ENCODE peak calls at places on chromosomes 6 and 20, in eight cellular contexts. C, E, R, J, K, L, D and Y are unnamed samples.

GRCh38 chr20:63471719-63472158 is 716 bp downstream of the KCNQ2 start:
- DNase-seq in J (no peak), K (no peak), R (no peak), D (no peak), E (no peak), L (no peak), C (no peak), Y (peak; percentile 67)

GRCh38 chr6:114284281-114284680 is 58.5 kb downstream of the HS3ST5 start:
- DNase-seq in C (no peak), R (peak; percentile 18), L (no peak), D (no peak), E (peak; percentile 17), J (no peak), K (no peak), Y (no peak)

GRCh38 chr6:144325232-144325631 is 40.1 kb downstream of the UTRN start:
- DNase-seq in K (no peak), L (no peak), J (no peak), D (no peak), C (no peak), R (no peak), E (no peak), Y (no peak)

GRCh38 chr6:33634203-33634727 is 13.1 kb downstream of the ITPR3 start:
- DNase-seq in E (no peak), C (no peak), J (no peak), D (no peak), R (no peak), K (no peak), L (no peak), Y (no peak)

GRCh38 chr6:161079566-161080262 is 88.1 kb downstream of the MAP3K4 start:
- DNase-seq in E (peak; percentile 55), J (no peak), C (no peak), L (no peak), R (peak; percentile 64), D (peak; percentile 88), K (no peak), Y (no peak)

GRCh38 chr20:58695084-58695722 is 2.6 kb downstream of the NPEPL1 start:
- DNase-seq in K (no peak), J (no peak), C (no peak), R (no peak), D (no peak), L (no peak), E (no peak), Y (no peak)

GRCh38 chr20:10963717-10964266 is 290.0 kb upstream of the JAG1 start:
- DNase-seq in C (no peak), K (no peak), J (no peak), L (no peak), E (peak; percentile 79), R (peak; percentile 71), D (no peak), Y (no peak)

GRCh38 chr20:62926229-62927127 is at the start of gene DIDO1:
- DNase-seq in J (peak; percentile 97), L (peak; percentile 69), R (peak; percentile 89), C (peak; percentile 88), D (peak; percentile 77), K (peak; percentile 98), E (peak; percentile 90), Y (peak; percentile 91)

GRCh38 chr6:56864171-56864616 is 90.7 kb upstream of the BEND6 start:
- DNase-seq in R (no peak), C (no peak), J (no peak), E (no peak), K (no peak), D (peak; percentile 85), L (no peak), Y (no peak)

GRCh38 chr20:1166963-1167720 is 17.6 kb downstream of the TMEM74B start:
- DNase-seq in R (no peak), L (no peak), D (no peak), E (no peak), J (no peak), C (no peak), K (no peak), Y (no peak)

DNA sequence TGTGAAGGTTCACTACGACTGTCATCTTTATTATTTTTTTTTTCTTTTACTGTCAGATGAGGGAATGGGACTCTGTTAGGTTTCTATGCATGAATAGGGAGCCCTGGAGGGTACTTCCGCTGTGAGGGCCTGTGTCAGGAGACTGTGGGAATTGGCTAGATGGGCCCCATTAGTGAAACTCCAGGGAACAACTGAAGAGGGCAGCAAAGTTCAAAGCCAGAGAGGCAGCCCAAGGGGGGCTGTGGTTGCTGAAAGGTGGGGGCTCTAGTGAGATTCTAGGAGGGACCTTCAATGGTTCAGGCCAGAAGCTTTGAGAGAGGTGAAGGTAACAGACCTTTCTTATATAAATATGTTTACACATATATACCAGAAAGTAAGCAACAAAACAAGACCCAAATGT is 13.2 kb upstream of the EPB41L1 start:
- DNase-seq in E (no peak), K (no peak), C (no peak), L (no peak), D (no peak), J (no peak), R (no peak), Y (no peak)
- TF ChIP-seq CTCF in E (no peak), K (no peak), C (peak; percentile 8), L (peak; percentile 19), D (peak; percentile 3), J (no peak), R (no peak), Y (no peak)

DNA sequence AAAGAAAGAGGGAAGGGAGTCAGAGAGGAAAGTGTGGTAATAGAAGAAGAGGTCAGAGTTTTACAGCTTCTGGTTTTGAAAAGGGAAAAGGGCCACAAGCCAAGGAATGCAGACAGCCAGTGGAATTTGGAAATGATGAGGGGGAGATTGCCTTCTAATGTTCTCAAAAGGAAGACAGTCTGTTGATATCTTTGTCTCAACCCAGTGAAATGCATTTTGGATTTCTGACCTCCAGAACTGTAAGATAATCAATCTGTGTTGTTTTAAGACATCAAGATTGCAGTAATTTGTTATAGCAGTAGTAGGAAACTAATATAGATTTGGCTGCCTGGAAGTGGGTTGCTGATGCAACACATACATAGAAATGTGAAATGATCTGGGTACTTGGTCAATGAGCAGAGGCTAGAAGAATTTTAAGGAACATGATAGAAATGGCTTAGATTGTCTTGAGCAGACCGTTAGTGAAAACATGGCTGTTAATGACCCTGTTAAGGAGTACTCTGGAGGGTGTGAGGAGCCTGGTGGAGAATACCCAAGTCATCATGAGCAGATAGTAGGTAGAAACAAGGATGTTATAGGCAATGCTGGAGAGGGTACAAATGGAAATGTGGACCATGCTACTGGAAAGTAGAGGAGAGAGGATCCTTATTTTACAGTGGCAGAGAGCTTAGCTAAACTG is 255.8 kb upstream of the RAB32 start:
- DNase-seq in E (peak; percentile 76), J (no peak), R (peak; percentile 91), C (no peak), D (no peak), L (no peak), K (no peak), Y (no peak)
- TF ChIP-seq CTCF in E (no peak), J (no peak), R (no peak), C (no peak), D (no peak), L (no peak), K (no peak), Y (no peak)

GRCh38 chr6:44855562-44856494 is 468.3 kb downstream of the CDC5L start:
- DNase-seq in D (peak; percentile 56), J (no peak), L (no peak), K (no peak), E (peak; percentile 82), C (no peak), R (peak; percentile 87), Y (no peak)

GRCh38 chr6:44858998-44859397 is 469.1 kb upstream of the RUNX2 start:
- DNase-seq in E (peak; percentile 46), C (no peak), K (no peak), J (no peak), L (no peak), D (no peak), R (peak; percentile 65), Y (no peak)

GRCh38 chr6:44856495-44856878 is 469.0 kb downstream of the CDC5L start:
- DNase-seq in R (peak; percentile 55), K (no peak), L (no peak), E (peak; percentile 25), J (no peak), C (no peak), D (no peak), Y (no peak)

GRCh38 chr6:44854712-44855111 is 467.2 kb downstream of the CDC5L start:
- DNase-seq in D (no peak), J (no peak), C (no peak), L (no peak), K (no peak), R (no peak), E (no peak), Y (no peak)

DNA sequence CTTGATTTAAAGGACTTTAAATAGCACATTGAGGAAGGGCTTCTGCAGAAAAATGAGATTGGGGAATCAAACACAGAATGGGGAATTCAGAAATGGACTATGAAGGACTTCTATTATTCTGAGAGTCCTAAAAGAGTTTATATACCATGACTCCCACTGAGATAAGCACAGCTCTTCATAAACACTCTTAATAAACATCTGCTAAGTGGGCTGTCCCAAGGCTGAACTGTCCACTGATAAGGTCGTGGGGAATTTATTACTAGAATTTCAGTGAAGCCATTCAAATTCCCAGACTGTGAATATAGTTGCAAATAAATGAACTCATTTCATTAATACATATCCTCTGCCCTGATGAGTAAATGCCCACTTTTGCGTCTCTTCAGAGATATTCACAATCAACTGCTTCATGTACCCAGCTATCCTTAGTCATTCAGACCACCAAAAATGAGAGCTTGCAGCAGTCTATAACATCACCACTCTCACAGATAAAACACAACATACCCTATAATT is 468.2 kb upstream of the RUNX2 start:
- DNase-seq in L (no peak), K (no peak), D (peak; percentile 9), R (no peak), J (no peak), C (no peak), E (no peak), Y (no peak)
- TF ChIP-seq CTCF in L (no peak), K (no peak), D (no peak), R (no peak), J (no peak), C (no peak), E (no peak), Y (no peak)

DNA sequence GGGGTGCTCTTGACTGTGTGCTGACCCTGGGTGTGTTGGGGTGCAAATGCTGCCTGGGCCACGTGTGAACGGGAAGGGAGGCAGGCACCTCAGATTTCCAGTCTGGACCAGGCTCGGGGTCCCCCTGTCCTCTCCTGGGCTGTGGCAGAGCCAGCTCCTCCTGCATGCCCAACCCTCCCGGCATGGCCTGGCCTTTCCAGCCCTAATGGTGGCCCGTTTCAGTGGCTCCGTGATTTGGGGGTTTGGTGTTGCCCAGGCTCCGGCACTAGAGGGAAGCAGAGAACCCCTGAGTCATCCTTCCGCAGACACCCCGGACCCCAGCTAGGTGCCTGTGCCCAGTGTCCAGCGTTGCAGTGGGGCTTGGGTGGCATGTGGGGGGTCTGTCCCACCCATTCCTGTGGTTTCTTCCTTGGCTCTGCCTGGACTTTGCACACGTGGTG is 9.1 kb downstream of the RBM38 start:
- DNase-seq in K (peak; percentile 77), J (peak; percentile 57), D (no peak), C (no peak), L (no peak), E (no peak), R (no peak), Y (no peak)
- TF ChIP-seq CTCF in K (peak; percentile 32), J (peak; percentile 46), D (no peak), C (no peak), L (no peak), E (no peak), R (no peak), Y (no peak)

GRCh38 chr6:40804905-40805304 is 217.7 kb upstream of the LRFN2 start:
- DNase-seq in J (no peak), C (no peak), K (no peak), E (no peak), D (no peak), R (no peak), L (no peak), Y (no peak)
- TF ChIP-seq CTCF in J (no peak), C (no peak), K (no peak), E (no peak), D (no peak), R (peak; percentile 19), L (peak; percentile 60), Y (no peak)